ENCODE peak calls at places on chromosomes 6 and 20, in six cellular contexts. G is HTR-8/SVneo; Z is WTC11; O is G401; F is heart left ventricle; Y is activated T-cell treated with anti-CD3 and anti-CD28 coated beads, Interleukin-2, amount 50 U/mL, for 72 hours. C is an unnamed sample.

GRCh38 chr20:52190437-52191131 is 995 bp downstream of the ZFP64 start:
- DNase-seq in G (peak), Z (no peak), O (peak), F (peak), Y (peak), C (no peak)

GRCh38 chr6:113437571-113437970 is 419.6 kb upstream of the MARCKS start:
- DNase-seq in G (no peak), Z (no peak), O (no peak), F (no peak), Y (no peak), C (no peak)

GRCh38 chr20:11520596-11520995 is 397.1 kb upstream of the BTBD3 start:
- DNase-seq in G (no peak), Z (no peak), O (no peak), F (no peak), Y (no peak), C (no peak)

GRCh38 chr6:8888468-8888867 is 453.1 kb upstream of the SLC35B3 start:
- DNase-seq in G (no peak), Z (no peak), O (no peak), F (no peak), Y (no peak), C (no peak)

GRCh38 chr6:2209226-2209809 is 36.1 kb downstream of the GMDS start:
- DNase-seq in G (peak), Z (peak), O (peak), F (no peak), Y (peak), C (no peak)

GRCh38 chr6:31010393-31011060 is at the start of gene MUC22:
- DNase-seq in G (peak), Z (no peak), O (no peak), F (no peak), Y (peak), C (no peak)

GRCh38 chr6:41901882-41902519 is 6.8 kb upstream of the USP49 start:
- DNase-seq in G (no peak), Z (peak), O (no peak), F (no peak), Y (peak), C (no peak)

GRCh38 chr6:101146389-101146788 is 247.1 kb upstream of the GRIK2 start:
- DNase-seq in G (no peak), Z (no peak), O (no peak), F (no peak), Y (no peak), C (no peak)

GRCh38 chr6:28985396-28986164 is 19.5 kb downstream of the ZNF311 start:
- DNase-seq in G (peak), Z (peak), O (peak), F (peak), Y (peak), C (no peak)

GRCh38 chr6:51541847-51542246 is 545.6 kb downstream of the PKHD1 start:
- DNase-seq in G (no peak), Z (no peak), O (peak), F (no peak), Y (no peak), C (no peak)

GRCh38 chr6:137702791-137703424 is 164.2 kb upstream of the TNFAIP3 start:
- DNase-seq in G (no peak), Z (no peak), O (no peak), F (no peak), Y (no peak), C (no peak)

GRCh38 chr6:119459207-119459974 is 109.8 kb upstream of the MAN1A1 start:
- DNase-seq in G (no peak), Z (no peak), O (no peak), F (no peak), Y (no peak), C (no peak)

GRCh38 chr6:10383312-10384063 is 31.4 kb downstream of the TFAP2A start:
- DNase-seq in G (no peak), Z (peak), O (no peak), F (no peak), Y (no peak), C (no peak)

GRCh38 chr20:62367136-62367482 is at the start of gene LAMA5:
- DNase-seq in G (peak), Z (peak), O (peak), F (peak), Y (no peak), C (no peak)

GRCh38 chr6:107235521-107235920 is 120.2 kb upstream of the BEND3 start:
- DNase-seq in G (no peak), Z (no peak), O (no peak), F (no peak), Y (no peak), C (no peak)

C was measured in esophagus squamous epithelium.